ENCODE peak calls at places on chromosomes 6 and 20, in four cellular contexts. E is psoas muscle, B is fibroblast of pulmonary artery, R is stomach. Y is an unnamed sample.
A peak's percentile ranks its signal among the peaks of the same experiment; 100 is the strongest.

GRCh38 chr6:14915888-14916832 is 329.7 kb upstream of the JARID2 start:
- DNase-seq in B (no peak), R (no peak), E (no peak), Y (no peak)

GRCh38 chr6:129135421-129135820 is 252.5 kb downstream of the LAMA2 start:
- DNase-seq in R (no peak), B (peak; percentile 72), E (no peak), Y (no peak)

GRCh38 chr20:50110141-50111047 is 2.6 kb downstream of the UBE2V1 start:
- DNase-seq in R (peak; percentile 33), E (no peak), B (peak; percentile 46), Y (no peak)

GRCh38 chr6:2716926-2717700 is 33.6 kb downstream of the MYLK4 start:
- DNase-seq in B (no peak), E (no peak), R (no peak), Y (no peak)

GRCh38 chr6:159089443-159089842 is 44.7 kb upstream of the TAGAP start:
- DNase-seq in R (no peak), E (no peak), B (no peak), Y (no peak)

GRCh38 chr6:134073156-134073555 is 20.7 kb upstream of the SLC2A12 start:
- DNase-seq in E (no peak), R (no peak), B (no peak), Y (no peak)

GRCh38 chr6:90715093-90715655 is 128.3 kb upstream of the MAP3K7 start:
- DNase-seq in B (peak; percentile 22), R (no peak), E (no peak), Y (no peak)

GRCh38 chr6:110618591-110619267 is 142.3 kb upstream of the SLC22A16 start:
- DNase-seq in B (peak; percentile 18), E (no peak), R (no peak), Y (peak; percentile 48)

GRCh38 chr6:170176621-170177382 is 114.1 kb downstream of the DLL1 start:
- DNase-seq in R (no peak), B (no peak), E (no peak), Y (peak; percentile 12)

GRCh38 chr6:158793432-158793831 is 25.7 kb downstream of the EZR start:
- DNase-seq in R (peak; percentile 19), E (no peak), B (peak; percentile 64), Y (no peak)

GRCh38 chr6:162032620-162033019 is 694.9 kb downstream of the PRKN start:
- DNase-seq in B (peak; percentile 11), E (no peak), R (no peak), Y (no peak)

DNA sequence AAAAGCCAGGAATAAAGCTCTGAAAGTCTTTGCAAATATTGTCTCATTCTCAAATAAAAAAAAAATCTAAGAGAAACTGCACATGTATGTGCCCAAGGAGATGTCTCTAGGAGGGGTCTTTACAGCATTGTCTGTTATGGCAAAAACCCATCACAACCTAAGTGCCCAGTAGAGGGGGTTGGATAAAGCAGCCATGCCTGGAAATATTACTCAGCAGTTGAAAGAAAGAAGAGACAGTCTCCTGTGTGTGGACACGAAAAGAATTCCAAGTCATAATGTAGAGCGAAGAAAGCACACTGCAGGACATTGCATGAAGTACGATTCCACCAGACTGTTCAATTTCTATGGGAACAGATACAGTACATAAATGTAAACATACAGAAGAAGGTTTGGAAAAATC is 7.3 kb upstream of the TGM2 start:
- DNase-seq in B (peak; percentile 49), E (no peak), R (no peak), Y (no peak)
- H3K4me3 ChIP-seq in B (no peak overlapping the region), E (no peak overlapping the region), R (no peak overlapping the region), Y (no peak overlapping the region)

GRCh38 chr20:63397946-63398450 is 36.8 kb upstream of the CHRNA4 start:
- DNase-seq in B (no peak), E (no peak), R (no peak), Y (no peak)

GRCh38 chr20:63401384-63402110 is 40.4 kb upstream of the CHRNA4 start:
- DNase-seq in B (no peak), R (no peak), E (no peak), Y (no peak)

GRCh38 chr20:63398744-63399514 is 37.8 kb upstream of the CHRNA4 start:
- DNase-seq in B (no peak), E (no peak), R (no peak), Y (no peak)

GRCh38 chr20:63400486-63401210 is 39.5 kb upstream of the CHRNA4 start:
- DNase-seq in B (no peak), E (no peak), R (no peak), Y (no peak)

DNA sequence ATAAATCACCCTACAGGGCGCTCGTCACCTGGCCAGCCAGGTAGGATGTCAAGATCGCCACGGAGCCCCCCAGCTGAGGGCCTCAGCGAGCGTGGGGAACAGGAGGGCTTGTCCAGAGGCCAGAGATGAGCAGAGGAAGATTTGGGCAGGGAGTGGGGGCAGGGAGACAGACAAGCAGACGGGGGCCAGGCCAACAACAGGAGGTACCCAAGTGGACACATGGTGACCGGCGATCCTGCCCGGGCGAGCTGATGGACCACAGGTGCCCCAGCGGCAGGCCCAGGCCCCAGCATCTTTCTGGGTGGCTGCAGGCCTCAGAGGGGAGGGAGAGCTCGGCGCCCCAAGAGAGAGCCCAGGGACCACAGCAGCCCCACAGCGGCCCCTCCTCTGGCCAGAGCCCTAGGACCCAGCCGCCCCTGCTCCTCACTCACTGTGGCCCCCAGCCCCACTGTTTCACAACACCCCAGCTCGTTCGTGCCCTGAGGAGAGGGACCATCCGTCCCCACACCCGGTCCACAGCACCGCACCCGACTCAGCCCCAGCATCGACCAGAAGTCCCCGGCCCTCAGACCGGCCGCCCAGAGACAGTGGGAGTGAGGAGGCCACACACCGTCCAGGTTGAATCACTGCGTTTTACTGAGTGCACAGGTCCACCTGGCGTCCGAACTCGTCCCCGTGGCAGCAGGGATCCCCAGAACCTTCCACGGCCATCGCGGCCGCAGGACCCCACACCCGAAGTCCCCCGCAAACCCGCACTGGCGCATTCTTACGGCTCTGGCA is 38.6 kb upstream of the CHRNA4 start:
- DNase-seq in B (no peak), E (no peak), R (no peak), Y (no peak)
- H3K4me3 ChIP-seq in B (no peak overlapping the region), E (no peak overlapping the region), R (no peak overlapping the region), Y (no peak overlapping the region)

GRCh38 chr6:42448906-42449659 is 2.6 kb downstream of the TRERF1 start:
- DNase-seq in B (no peak), R (no peak), E (no peak), Y (no peak)
- H3K4me3 ChIP-seq in B (peak overlapping the region; percentile 71), R (peak overlapping the region; percentile 96), E (peak overlapping the region; percentile 76), Y (no peak overlapping the region)

DNA sequence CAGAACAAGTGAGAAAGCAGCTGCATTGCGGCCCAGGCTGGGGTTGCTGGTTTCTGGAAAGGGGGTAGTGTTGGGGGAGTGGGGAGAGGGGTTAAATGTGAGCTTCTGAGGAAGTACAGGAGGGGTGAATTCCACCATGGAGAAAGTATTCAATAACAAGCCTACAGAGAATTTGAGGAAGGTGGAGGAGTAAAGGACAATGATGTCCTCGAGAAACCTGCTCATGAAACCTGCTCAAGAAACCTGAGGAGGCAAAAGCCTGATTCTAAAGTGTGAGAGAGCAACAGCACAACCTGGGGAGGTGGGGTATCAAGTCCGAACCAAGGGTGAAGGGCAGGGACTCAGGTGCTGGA is 138.3 kb upstream of the ESR1 start:
- DNase-seq in B (no peak), R (no peak), E (no peak), Y (no peak)
- H3K4me3 ChIP-seq in B (no peak overlapping the region), R (no peak overlapping the region), E (no peak overlapping the region), Y (no peak overlapping the region)

DNA sequence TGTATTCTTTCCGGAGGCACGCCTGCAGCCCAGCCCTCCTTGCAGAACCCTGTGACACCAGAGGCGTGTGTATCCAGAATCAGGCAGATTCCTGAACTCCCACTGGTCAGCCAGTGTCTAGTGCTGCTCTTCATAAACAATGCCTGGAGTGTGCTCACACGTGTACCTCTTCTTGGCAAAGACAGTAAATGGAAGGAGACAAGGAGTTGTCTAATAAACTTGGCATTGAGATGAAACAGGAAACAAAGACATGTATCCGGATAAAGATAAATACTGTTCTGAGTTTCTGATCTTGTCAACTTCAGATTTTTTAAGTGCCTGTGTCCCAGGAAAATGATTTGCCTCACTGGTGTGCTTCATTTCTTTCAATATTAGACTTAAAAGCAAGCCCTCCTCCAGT is 1.7 kb downstream of the RPS6KA2 start:
- DNase-seq in R (no peak), B (peak; percentile 88), E (no peak), Y (no peak)
- H3K4me3 ChIP-seq in R (peak overlapping the region; percentile 77), B (peak overlapping the region; percentile 87), E (peak overlapping the region; percentile 80), Y (no peak overlapping the region)

GRCh38 chr20:32702706-32703425 is 29.1 kb upstream of the C20orf203 start:
- DNase-seq in R (no peak), B (no peak), E (no peak), Y (no peak)
- H3K4me3 ChIP-seq in R (no peak overlapping the region), B (no peak overlapping the region), E (no peak overlapping the region), Y (no peak overlapping the region)

DNA sequence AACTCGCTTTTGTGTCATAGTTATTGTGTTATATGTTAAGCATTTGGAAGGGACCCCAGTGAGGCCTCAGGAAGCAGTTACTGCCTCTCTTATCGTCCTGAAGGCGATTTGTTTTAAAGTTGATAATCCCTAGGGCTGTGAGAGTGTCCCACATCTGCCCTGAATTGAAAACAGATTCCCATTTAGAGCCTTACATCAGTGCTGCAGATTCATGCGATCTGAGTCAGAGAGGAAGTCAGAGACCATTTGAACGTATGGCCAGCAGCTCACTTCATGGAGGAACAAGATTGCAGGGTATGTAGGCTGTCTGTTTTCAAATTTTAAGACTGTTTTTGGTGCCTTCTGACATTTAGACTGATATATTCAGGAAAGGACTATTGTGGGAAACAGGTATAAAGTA is 70.6 kb upstream of the SASH1 start:
- DNase-seq in E (no peak), B (peak; percentile 92), R (no peak), Y (no peak)
- H3K4me3 ChIP-seq in E (peak overlapping the region; percentile 34), B (peak overlapping the region; percentile 54), R (no peak overlapping the region), Y (no peak overlapping the region)

Y was measured in adrenal gland.